ENCODE peak calls at places on chromosomes 16 and 17, in four cellular contexts. One of them, this sample, is unnamed. For H3K4me1, the result is how much of the 10 kb centered on the place peaks cover.

GRCh38 chr16:68416057-68417046 is 32.0 kb downstream of the SMPD3 start:
- DNase-seq in kidney: no peak
- DNase-seq in ovary: no peak
- DNase-seq in tibial artery: peak
- DNase-seq in this sample: no peak

GRCh38 chr16:75377971-75378386 is 55.3 kb downstream of the CFDP1 start:
- DNase-seq in kidney: no peak
- DNase-seq in ovary: no peak
- DNase-seq in tibial artery: no peak
- DNase-seq in this sample: no peak

GRCh38 chr17:31739300-31739699 is 119.7 kb downstream of the COPRS start:
- DNase-seq in kidney: no peak
- DNase-seq in ovary: no peak
- DNase-seq in tibial artery: no peak
- DNase-seq in this sample: no peak

GRCh38 chr17:48026503-48027321 is 10.9 kb downstream of the COPZ2 start:
- DNase-seq in kidney: peak
- DNase-seq in ovary: peak
- DNase-seq in tibial artery: peak
- DNase-seq in this sample: peak

GRCh38 chr17:731943-732787 is at the start of gene TLCD3A:
- DNase-seq in kidney: peak
- DNase-seq in ovary: peak
- DNase-seq in tibial artery: peak
- DNase-seq in this sample: peak

GRCh38 chr16:87318158-87318644 is 1.0 kb upstream of the C16orf95 start:
- DNase-seq in kidney: no peak
- DNase-seq in ovary: peak
- DNase-seq in tibial artery: no peak
- DNase-seq in this sample: no peak

GRCh38 chr16:80319181-80319580 is 221.6 kb upstream of the DYNLRB2 start:
- DNase-seq in kidney: no peak
- DNase-seq in ovary: no peak
- DNase-seq in tibial artery: no peak
- DNase-seq in this sample: no peak

GRCh38 chr17:13986855-13987254 is 82.4 kb upstream of the COX10 start:
- DNase-seq in kidney: no peak
- DNase-seq in ovary: no peak
- DNase-seq in tibial artery: no peak
- DNase-seq in this sample: no peak

GRCh38 chr17:28746611-28747045 is 2.8 kb downstream of the TRAF4 start:
- DNase-seq in kidney: peak
- DNase-seq in ovary: peak
- DNase-seq in tibial artery: no peak
- DNase-seq in this sample: no peak

GRCh38 chr16:21260870-21261791 is 17.0 kb downstream of the CRYM start:
- DNase-seq in kidney: peak
- DNase-seq in ovary: no peak
- DNase-seq in tibial artery: no peak
- DNase-seq in this sample: peak

GRCh38 chr17:59617141-59617757 is 2.4 kb upstream of the CLTC start:
- DNase-seq in kidney: no peak
- DNase-seq in ovary: no peak
- DNase-seq in tibial artery: no peak
- DNase-seq in this sample: no peak

GRCh38 chr17:7219812-7220592 is at the start of the genes ACADVL and DLG4:
- DNase-seq in kidney: peak
- DNase-seq in ovary: peak
- DNase-seq in tibial artery: peak
- DNase-seq in this sample: peak

GRCh38 chr16:52861614-52862022 is 191.1 kb downstream of the CHD9NB start:
- DNase-seq in kidney: no peak
- DNase-seq in ovary: no peak
- DNase-seq in tibial artery: no peak
- DNase-seq in this sample: no peak

GRCh38 chr16:84718-85452 is 6.9 kb downstream of the MPG start:
- DNase-seq in kidney: peak
- DNase-seq in ovary: peak
- DNase-seq in tibial artery: peak
- DNase-seq in this sample: peak

GRCh38 chr17:10836966-10837599 is 804 bp downstream of the PIRT start:
- DNase-seq in kidney: no peak
- DNase-seq in ovary: no peak
- DNase-seq in tibial artery: no peak
- DNase-seq in this sample: no peak

GRCh38 chr17:14866266-14866665 is 398.9 kb downstream of the PMP22 start:
- DNase-seq in kidney: no peak
- DNase-seq in ovary: no peak
- DNase-seq in tibial artery: no peak
- DNase-seq in this sample: no peak

GRCh38 chr16:86391987-86392386 is 118.3 kb upstream of the FOXF1 start:
- DNase-seq in kidney: no peak
- DNase-seq in ovary: no peak
- DNase-seq in tibial artery: no peak
- DNase-seq in this sample: no peak

GRCh38 chr17:21372256-21372954 is 3.8 kb upstream of the KCNJ12 start:
- DNase-seq in kidney: peak
- DNase-seq in ovary: no peak
- DNase-seq in tibial artery: no peak
- DNase-seq in this sample: no peak

GRCh38 chr17:38741853-38742421 is 6.2 kb downstream of the PCGF2 start:
- DNase-seq in kidney: no peak
- DNase-seq in ovary: peak
- DNase-seq in tibial artery: no peak
- DNase-seq in this sample: peak

GRCh38 chr17:21041753-21042433 is 918 bp downstream of the USP22 start:
- DNase-seq in kidney: peak
- DNase-seq in ovary: peak
- DNase-seq in tibial artery: peak
- DNase-seq in this sample: peak

GRCh38 chr16:30131869-30132475 is 9.0 kb upstream of the MAPK3 start:
- DNase-seq in kidney: no peak
- DNase-seq in ovary: no peak
- DNase-seq in tibial artery: no peak
- DNase-seq in this sample: no peak

GRCh38 chr16:58035356-58036170 is 10.0 kb downstream of the MMP15 start:
- DNase-seq in kidney: no peak
- DNase-seq in ovary: no peak
- DNase-seq in tibial artery: no peak
- DNase-seq in this sample: no peak

DNA sequence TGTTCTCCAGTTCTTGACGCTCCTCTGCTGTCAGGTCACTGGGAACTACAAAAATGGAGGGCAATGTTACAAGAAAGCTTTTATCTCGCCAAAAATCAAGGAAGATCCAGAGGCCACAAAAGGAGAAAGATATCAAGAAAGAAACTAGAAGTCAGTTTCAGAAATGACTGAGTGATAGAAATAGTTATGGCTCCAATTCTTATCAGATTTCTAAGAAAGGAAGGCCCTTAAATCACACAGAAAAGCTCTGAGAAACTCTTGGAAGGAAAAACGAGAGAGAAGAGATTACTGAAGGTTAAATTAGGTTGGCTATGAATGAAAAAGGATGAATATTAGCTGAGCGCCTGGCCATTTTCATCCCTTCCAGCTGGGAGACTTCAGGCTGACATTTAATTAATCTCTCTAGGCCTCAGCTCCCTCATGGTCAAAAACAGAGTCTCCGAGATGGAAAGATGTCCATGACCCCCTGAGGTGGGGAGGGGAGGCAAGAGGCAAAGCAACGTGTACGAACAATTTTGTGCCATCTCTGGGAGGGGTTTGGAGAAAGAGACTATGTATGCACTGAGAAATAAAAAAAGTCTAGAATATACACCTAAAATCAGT is 72.3 kb downstream of the CYTH1 start:
- DNase-seq in kidney: no peak
- DNase-seq in ovary: no peak
- DNase-seq in tibial artery: no peak
- DNase-seq in this sample: no peak
- H3K4me1 ChIP-seq in kidney: under half
- H3K4me1 ChIP-seq in ovary: under half
- H3K4me1 ChIP-seq in tibial artery: under half
- H3K4me1 ChIP-seq in this sample: under half

DNA sequence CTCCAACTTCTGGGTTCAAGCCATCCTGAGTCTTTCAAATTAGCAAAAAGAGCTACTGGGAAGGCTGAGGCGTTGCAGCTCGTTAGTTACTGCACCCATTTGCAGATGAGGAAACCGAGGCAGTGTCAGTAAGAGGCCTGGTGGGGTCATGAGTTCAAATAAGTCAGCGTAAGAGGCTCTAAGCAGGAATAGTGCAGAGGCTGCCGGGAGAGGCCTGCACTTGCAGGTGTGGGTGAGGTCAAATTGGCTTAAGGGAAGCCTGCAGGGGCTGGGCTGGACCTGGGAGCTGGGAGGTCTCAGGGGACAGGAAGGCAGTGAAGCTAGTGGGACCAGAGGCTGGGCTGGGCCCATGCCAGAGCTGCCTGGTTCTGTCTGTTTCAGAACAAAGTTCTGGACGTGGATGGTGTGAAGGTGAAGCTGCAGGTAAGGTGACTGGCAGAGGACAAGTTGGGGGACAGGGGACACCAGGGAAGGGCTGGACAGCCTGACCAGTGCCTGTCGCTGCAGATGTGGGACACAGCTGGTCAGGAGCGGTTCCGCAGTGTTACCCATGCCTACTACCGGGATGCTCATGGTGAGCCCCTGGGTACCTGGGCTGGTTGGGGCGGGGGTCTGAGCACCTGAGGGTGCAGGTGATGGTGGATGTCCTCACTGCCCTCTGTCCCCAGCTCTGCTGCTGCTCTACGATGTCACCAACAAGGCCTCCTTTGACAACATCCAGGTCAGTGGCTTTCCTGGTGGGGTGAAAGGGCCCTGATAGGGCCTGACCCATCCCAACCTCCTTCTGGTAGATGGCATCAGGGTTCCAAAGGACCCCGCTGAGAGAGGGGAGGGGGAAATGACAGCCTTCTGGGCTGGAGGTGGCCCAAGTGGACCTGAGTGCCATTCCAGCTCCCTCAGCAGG is 3.0 kb downstream of the RAB26 start:
- DNase-seq in kidney: peak
- DNase-seq in ovary: no peak
- DNase-seq in tibial artery: no peak
- DNase-seq in this sample: no peak
- H3K4me1 ChIP-seq in kidney: under half
- H3K4me1 ChIP-seq in ovary: under half
- H3K4me1 ChIP-seq in tibial artery: half or more
- H3K4me1 ChIP-seq in this sample: half or more

GRCh38 chr16:4897328-4897727 is 39.6 kb downstream of the PPL start:
- DNase-seq in kidney: no peak
- DNase-seq in ovary: no peak
- DNase-seq in tibial artery: no peak
- DNase-seq in this sample: no peak
- H3K4me1 ChIP-seq in kidney: under half
- H3K4me1 ChIP-seq in ovary: under half
- H3K4me1 ChIP-seq in tibial artery: under half
- H3K4me1 ChIP-seq in this sample: under half

GRCh38 chr16:3769942-3770341 is 52.6 kb upstream of the TRAP1 start:
- DNase-seq in kidney: no peak
- DNase-seq in ovary: no peak
- DNase-seq in tibial artery: no peak
- DNase-seq in this sample: no peak
- H3K4me1 ChIP-seq in kidney: under half
- H3K4me1 ChIP-seq in ovary: under half
- H3K4me1 ChIP-seq in tibial artery: under half
- H3K4me1 ChIP-seq in this sample: under half

GRCh38 chr17:17730250-17730935 is 49.1 kb downstream of the RAI1 start:
- DNase-seq in kidney: no peak
- DNase-seq in ovary: no peak
- DNase-seq in tibial artery: no peak
- DNase-seq in this sample: no peak
- H3K4me1 ChIP-seq in kidney: under half
- H3K4me1 ChIP-seq in ovary: under half
- H3K4me1 ChIP-seq in tibial artery: under half
- H3K4me1 ChIP-seq in this sample: under half

GRCh38 chr17:17042851-17043667 is 802 bp downstream of the MPRIP start:
- DNase-seq in kidney: peak
- DNase-seq in ovary: peak
- DNase-seq in tibial artery: peak
- DNase-seq in this sample: no peak

GRCh38 chr17:17041018-17041521 is 1.2 kb upstream of the MPRIP start:
- DNase-seq in kidney: peak
- DNase-seq in ovary: peak
- DNase-seq in tibial artery: peak
- DNase-seq in this sample: peak

GRCh38 chr17:17039911-17040310 is 2.3 kb upstream of the MPRIP start:
- DNase-seq in kidney: peak
- DNase-seq in ovary: peak
- DNase-seq in tibial artery: no peak
- DNase-seq in this sample: no peak

GRCh38 chr17:17042381-17042736 is at the start of gene MPRIP:
- DNase-seq in kidney: peak
- DNase-seq in ovary: no peak
- DNase-seq in tibial artery: no peak
- DNase-seq in this sample: no peak

DNA sequence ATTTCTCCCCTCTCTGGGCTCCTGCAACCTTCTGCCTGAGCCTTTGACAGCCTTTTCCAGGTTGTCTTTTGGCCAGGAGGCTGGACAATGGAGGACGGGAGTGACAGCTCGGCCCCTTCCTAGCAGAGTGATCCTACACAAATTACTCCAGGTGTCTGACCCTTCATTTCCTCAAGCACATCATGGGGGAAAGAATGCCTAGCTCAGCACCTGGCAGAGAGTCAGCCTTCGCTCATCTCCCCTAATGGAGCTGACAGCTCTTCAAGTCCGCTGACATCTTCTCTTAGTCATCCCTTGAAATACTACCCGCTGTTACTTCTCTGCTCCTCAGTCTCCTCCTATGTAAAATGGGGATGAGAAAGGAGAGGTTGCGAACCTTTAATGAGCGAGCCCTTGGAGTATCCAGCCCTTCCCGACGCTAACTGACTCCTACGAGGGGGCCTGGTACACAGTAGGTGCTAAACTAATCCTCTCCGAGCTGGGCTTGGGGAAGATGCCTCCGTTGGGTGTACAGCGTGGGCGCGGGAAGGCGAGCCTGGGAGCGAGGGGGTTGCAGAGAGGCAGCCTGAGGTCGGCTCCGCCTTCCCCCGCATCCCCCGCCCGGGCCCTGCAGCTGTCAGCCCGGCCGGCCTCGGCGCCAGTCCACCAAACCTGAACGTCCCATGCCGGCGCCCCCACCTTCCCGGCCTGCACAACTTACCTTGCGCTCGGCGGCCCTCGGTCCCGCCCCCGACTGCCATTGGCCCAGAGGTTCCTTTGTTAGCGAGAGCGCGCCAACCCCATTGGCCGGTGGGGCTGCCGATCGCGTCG is 481 bp upstream of the MPRIP start:
- DNase-seq in kidney: peak
- DNase-seq in ovary: peak
- DNase-seq in tibial artery: peak
- DNase-seq in this sample: peak
- H3K4me1 ChIP-seq in kidney: under half
- H3K4me1 ChIP-seq in ovary: under half
- H3K4me1 ChIP-seq in tibial artery: half or more
- H3K4me1 ChIP-seq in this sample: half or more

GRCh38 chr17:78173025-78173715 is 4.8 kb downstream of the SYNGR2 start:
- DNase-seq in kidney: no peak
- DNase-seq in ovary: peak
- DNase-seq in tibial artery: no peak
- DNase-seq in this sample: peak
- H3K4me1 ChIP-seq in kidney: under half
- H3K4me1 ChIP-seq in ovary: under half
- H3K4me1 ChIP-seq in tibial artery: half or more
- H3K4me1 ChIP-seq in this sample: half or more

GRCh38 chr17:36937001-36937960 is at the start of gene LHX1:
- DNase-seq in kidney: no peak
- DNase-seq in ovary: no peak
- DNase-seq in tibial artery: no peak
- DNase-seq in this sample: peak
- H3K4me1 ChIP-seq in kidney: under half
- H3K4me1 ChIP-seq in ovary: under half
- H3K4me1 ChIP-seq in tibial artery: half or more
- H3K4me1 ChIP-seq in this sample: half or more

This sample was measured in psoas muscle.